ENCODE peak calls at places on chromosomes 12 and 14, in four cellular contexts. Q is IMR-90, P is RKO, J is H7. H is an unnamed sample.

GRCh38 chr14:21498540-21499526 is 12.3 kb downstream of the METTL3 start:
- DNase-seq in P (peak; percentile 65), Q (peak; percentile 73), J (peak; percentile 56), H (no peak)

GRCh38 chr14:63453443-63453936 is 89.7 kb downstream of the PPP2R5E start:
- DNase-seq in J (no peak), Q (no peak), P (no peak), H (no peak)

GRCh38 chr12:32548691-32549412 is 130.2 kb upstream of the DNM1L start:
- DNase-seq in Q (peak; percentile 79), J (no peak), P (no peak), H (no peak)

GRCh38 chr12:124814741-124815613 is 48.7 kb downstream of the SCARB1 start:
- DNase-seq in P (no peak), Q (no peak), J (no peak), H (no peak)

GRCh38 chr12:122184522-122184921 is 1.6 kb downstream of the LRRC43 start:
- DNase-seq in J (no peak), P (no peak), Q (no peak), H (no peak)

GRCh38 chr14:36726128-36726527 is 64.5 kb downstream of the PAX9 start:
- DNase-seq in J (no peak), P (no peak), Q (no peak), H (no peak)

GRCh38 chr12:123916729-123917128 is 55.9 kb downstream of the CCDC92 start:
- DNase-seq in P (peak; percentile 55), J (no peak), Q (peak; percentile 27), H (no peak)

GRCh38 chr12:27946396-27946795 is 26.1 kb downstream of the PTHLH start:
- DNase-seq in P (no peak), Q (no peak), J (no peak), H (no peak)

GRCh38 chr12:78799679-78800078 is 64.9 kb upstream of the SYT1 start:
- DNase-seq in Q (no peak), J (no peak), P (no peak), H (no peak)

GRCh38 chr14:60968671-60969070 is 12.2 kb downstream of the TRMT5 start:
- DNase-seq in J (no peak), Q (no peak), P (no peak), H (no peak)

GRCh38 chr12:28872654-28873268 is 276.3 kb upstream of the FAR2 start:
- DNase-seq in Q (peak; percentile 67), J (peak; percentile 43), P (peak; percentile 60), H (no peak)